ENCODE peak calls at places on chromosomes 6 and 20, in eight cellular contexts. C is left colon; U is NCI-H774; O is HTR-8/SVneo; Y is NAMALWA; B is GDM1; L is activated CD8-positive, alpha-beta T cell treated with anti-CD3 and anti-CD28 coated beads, Interleukin-2, amount 10 ng/mL, durations not matched to agents 7 days and 5 days; F is RKO. P is an unnamed sample.

GRCh38 chr20:9930142-9930541 is 91.3 kb upstream of the PAK5 start:
- DNase-seq in C (no peak), O (no peak), U (no peak), B (no peak), L (no peak), Y (no peak), F (no peak), P (no peak)

GRCh38 chr6:4936681-4937041 is 67.2 kb downstream of the RPP40 start:
- DNase-seq in U (peak), O (peak), Y (peak), B (no peak), F (peak), C (no peak), L (no peak), P (no peak)

GRCh38 chr6:15595461-15596173 is 67.2 kb downstream of the DTNBP1 start:
- DNase-seq in Y (no peak), U (no peak), F (no peak), L (no peak), C (no peak), B (no peak), O (no peak), P (no peak)

GRCh38 chr20:50982372-50982771 is 23.8 kb downstream of the MOCS3 start:
- DNase-seq in F (peak), B (no peak), L (no peak), C (peak), Y (no peak), U (peak), O (no peak), P (peak)

GRCh38 chr6:158810149-158811095 is 8.7 kb downstream of the EZR start:
- DNase-seq in Y (peak), C (no peak), B (no peak), F (no peak), O (no peak), L (no peak), U (no peak), P (no peak)

GRCh38 chr6:170198298-170198697 is 92.6 kb downstream of the DLL1 start:
- DNase-seq in Y (no peak), F (no peak), B (no peak), L (peak), U (no peak), O (no peak), C (no peak), P (no peak)

GRCh38 chr6:10531513-10531912 is 10.4 kb downstream of the GCNT2 start:
- DNase-seq in O (no peak), B (no peak), F (no peak), Y (peak), U (no peak), L (no peak), C (no peak), P (no peak)

GRCh38 chr20:3194617-3195280 is 9.7 kb downstream of the DDRGK1 start:
- DNase-seq in Y (no peak), F (no peak), O (no peak), U (no peak), L (no peak), C (no peak), B (no peak), P (no peak)

GRCh38 chr6:393391-394221 is 2.1 kb downstream of the IRF4 start:
- DNase-seq in B (no peak), Y (no peak), F (no peak), C (no peak), L (no peak), U (no peak), O (no peak), P (no peak)

GRCh38 chr20:61871160-61871559 is 194.5 kb downstream of the TAF4 start:
- DNase-seq in C (no peak), O (no peak), Y (no peak), B (no peak), L (no peak), F (no peak), U (no peak), P (no peak)

GRCh38 chr6:33895296-33895695 is 91.5 kb upstream of the MLN start:
- DNase-seq in U (no peak), F (no peak), L (peak), O (no peak), C (no peak), B (no peak), Y (no peak), P (no peak)

GRCh38 chr6:31228484-31228883 is 43.4 kb downstream of the HLA-C start:
- DNase-seq in Y (no peak), L (no peak), C (peak), U (no peak), F (no peak), O (no peak), B (no peak), P (no peak)

GRCh38 chr6:118918326-118918725 is 16.6 kb downstream of the MCM9 start:
- DNase-seq in L (no peak), O (no peak), U (no peak), B (no peak), F (no peak), C (no peak), Y (no peak), P (no peak)

GRCh38 chr6:17431581-17431980 is 38.2 kb downstream of the CAP2 start:
- DNase-seq in B (no peak), C (no peak), F (peak), U (no peak), L (no peak), O (no peak), Y (no peak), P (no peak)

GRCh38 chr6:81362246-81362645 is 390.2 kb downstream of the TENT5A start:
- DNase-seq in U (no peak), O (peak), Y (no peak), C (no peak), L (no peak), B (no peak), F (no peak), P (no peak)

GRCh38 chr20:57131601-57132391 is 134.6 kb downstream of the BMP7 start:
- DNase-seq in B (no peak), C (no peak), U (no peak), Y (no peak), F (no peak), O (no peak), L (no peak), P (no peak)

GRCh38 chr6:42745083-42745637 is 743 bp downstream of the TBCC start:
- DNase-seq in B (no peak), U (no peak), O (no peak), Y (peak), C (no peak), L (peak), F (peak), P (no peak)

GRCh38 chr6:116881236-116881635 is 4.2 kb downstream of the RFX6 start:
- DNase-seq in B (no peak), U (no peak), Y (peak), C (no peak), O (no peak), L (no peak), F (peak), P (no peak)

GRCh38 chr6:149642829-149643580 is 5.5 kb downstream of the KATNA1 start:
- DNase-seq in F (no peak), U (no peak), C (no peak), Y (no peak), O (no peak), B (no peak), L (no peak), P (no peak)

GRCh38 chr6:101956961-101957360 is 563.5 kb downstream of the GRIK2 start:
- DNase-seq in L (no peak), U (no peak), F (no peak), Y (no peak), O (no peak), B (no peak), C (no peak), P (no peak)

GRCh38 chr6:145948328-145948727 is 15.8 kb downstream of the SHPRH start:
- DNase-seq in L (no peak), Y (no peak), O (no peak), C (no peak), U (no peak), B (no peak), F (no peak), P (no peak)

GRCh38 chr20:43187476-43188233 is 2.1 kb downstream of the PTPRT start:
- DNase-seq in L (peak), C (peak), U (peak), F (peak), B (peak), O (peak), Y (peak), P (peak)

GRCh38 chr6:30752164-30752927 is 8.0 kb upstream of the IER3 start:
- DNase-seq in C (peak), F (peak), Y (no peak), U (no peak), B (no peak), O (peak), L (no peak), P (peak)

GRCh38 chr20:57335392-57335791 is 5.8 kb downstream of the SPO11 start:
- DNase-seq in O (no peak), F (peak), B (no peak), L (no peak), U (no peak), Y (peak), C (no peak), P (no peak)

GRCh38 chr20:44279228-44279627 is 31.8 kb downstream of the FITM2 start:
- DNase-seq in B (no peak), L (no peak), C (no peak), Y (no peak), F (peak), O (peak), U (no peak), P (peak)

GRCh38 chr6:28141500-28142329 is at the start of gene ZKSCAN8:
- DNase-seq in L (peak), O (peak), C (peak), Y (peak), F (peak), B (peak), U (peak), P (peak)

GRCh38 chr20:33803921-33804337 is 7.2 kb upstream of the CHMP4B start:
- DNase-seq in B (no peak), C (no peak), Y (no peak), U (no peak), O (peak), F (peak), L (no peak), P (no peak)

GRCh38 chr6:143400258-143401059 is 50.0 kb downstream of the ADAT2 start:
- DNase-seq in Y (no peak), F (no peak), U (no peak), C (peak), L (no peak), O (no peak), B (no peak), P (no peak)

GRCh38 chr20:62989201-62989601 is 17.6 kb downstream of the BHLHE23 start:
- DNase-seq in L (peak), B (no peak), O (no peak), F (no peak), Y (no peak), C (no peak), U (no peak), P (no peak)

GRCh38 chr6:47407295-47408281 is 70.0 kb upstream of the CD2AP start:
- DNase-seq in C (no peak), L (no peak), O (no peak), U (no peak), Y (no peak), F (no peak), B (no peak), P (no peak)

GRCh38 chr20:19609642-19610223 is 148.3 kb upstream of the RIN2 start:
- DNase-seq in O (no peak), U (no peak), B (no peak), F (no peak), C (no peak), Y (no peak), L (no peak), P (no peak)

GRCh38 chr6:53361549-53362031 is 12.8 kb upstream of the ELOVL5 start:
- DNase-seq in L (peak), C (no peak), Y (no peak), U (no peak), F (no peak), B (no peak), O (no peak), P (no peak)

GRCh38 chr20:34222208-34222607 is 19.0 kb upstream of the ASIP start:
- DNase-seq in Y (no peak), B (no peak), F (no peak), O (peak), L (no peak), C (no peak), U (no peak), P (peak)